ENCODE peak calls at places on chromosome 9, in seven cellular contexts. H, V, Q, Z, E, B and N are unnamed samples.

GRCh38 chr9:123772374-123772773 is 157.6 kb downstream of the DENND1A start:
- DNase-seq in H (no peak), V (no peak), Q (no peak), Z (no peak), E (no peak), B (no peak), N (no peak)

GRCh38 chr9:110880123-110880522 is 158.1 kb downstream of the LPAR1 start:
- DNase-seq in H (no peak), V (no peak), Q (no peak), Z (no peak), E (no peak), B (peak), N (no peak)

GRCh38 chr9:137372693-137373610 is 50.0 kb downstream of the EXD3 start:
- DNase-seq in H (no peak), V (no peak), Q (no peak), Z (no peak), E (no peak), B (no peak), N (no peak)

GRCh38 chr9:130770679-130771442 is 64.2 kb upstream of the ABL1 start:
- DNase-seq in H (no peak), V (no peak), Q (no peak), Z (no peak), E (no peak), B (peak), N (peak)

GRCh38 chr9:128098017-128098935 is 29.3 kb downstream of the PTGES2 start:
- DNase-seq in H (no peak), V (peak), Q (peak), Z (no peak), E (peak), B (peak), N (peak)

GRCh38 chr9:137632432-137633161 is 13.8 kb downstream of the EHMT1 start:
- DNase-seq in H (no peak), V (peak), Q (no peak), Z (no peak), E (no peak), B (peak), N (no peak)

GRCh38 chr9:84975926-84976325 is 306.4 kb downstream of the NTRK2 start:
- DNase-seq in H (no peak), V (no peak), Q (no peak), Z (no peak), E (no peak), B (no peak), N (no peak)

GRCh38 chr9:129781991-129782390 is 21.0 kb upstream of the TOR1B start:
- DNase-seq in H (no peak), V (no peak), Q (no peak), Z (no peak), E (no peak), B (peak), N (no peak)

GRCh38 chr9:129333613-129333960 is 155.5 kb upstream of the IER5L start:
- DNase-seq in H (no peak), V (no peak), Q (no peak), Z (no peak), E (no peak), B (peak), N (no peak)

GRCh38 chr9:106613250-106613737 is 249.7 kb upstream of the ZNF462 start:
- DNase-seq in H (no peak), V (no peak), Q (no peak), Z (no peak), E (no peak), B (no peak), N (no peak)

GRCh38 chr9:135992486-135993408 is 31.6 kb upstream of the UBAC1 start:
- DNase-seq in H (no peak), V (peak), Q (peak), Z (peak), E (peak), B (peak), N (peak)

GRCh38 chr9:91047529-91047928 is 245.9 kb downstream of the SYK start:
- DNase-seq in H (no peak), V (no peak), Q (no peak), Z (no peak), E (no peak), B (no peak), N (no peak)

GRCh38 chr9:93126825-93127368 is 7.2 kb downstream of the NINJ1 start:
- DNase-seq in H (no peak), V (peak), Q (no peak), Z (no peak), E (no peak), B (peak), N (no peak)

GRCh38 chr9:131942076-131942720 is 137.5 kb downstream of the MED27 start:
- DNase-seq in H (no peak), V (no peak), Q (no peak), Z (no peak), E (no peak), B (no peak), N (no peak)

GRCh38 chr9:116208417-116209232 is 55.0 kb downstream of the PAPPA start:
- DNase-seq in H (no peak), V (no peak), Q (no peak), Z (no peak), E (no peak), B (peak), N (no peak)

GRCh38 chr9:133427658-133428348 is 5.6 kb downstream of the ADAMTS13 start:
- DNase-seq in H (no peak), V (no peak), Q (no peak), Z (no peak), E (no peak), B (no peak), N (no peak)

GRCh38 chr9:135536166-135536565 is 9.8 kb upstream of the OBP2A start:
- DNase-seq in H (no peak), V (peak), Q (no peak), Z (no peak), E (peak), B (peak), N (no peak)

GRCh38 chr9:21576331-21577189 is 94.4 kb upstream of the IFNE start:
- DNase-seq in H (no peak), V (peak), Q (no peak), Z (no peak), E (no peak), B (peak), N (no peak)

GRCh38 chr9:136759436-136760325 is 1.6 kb upstream of the LCN8 start:
- DNase-seq in H (no peak), V (no peak), Q (no peak), Z (no peak), E (no peak), B (no peak), N (no peak)

GRCh38 chr9:127753148-127753547 is 18.1 kb upstream of the TOR2A start:
- DNase-seq in H (no peak), V (no peak), Q (no peak), Z (no peak), E (no peak), B (no peak), N (no peak)

GRCh38 chr9:95857122-95857521 is 18.4 kb upstream of the ERCC6L2 start:
- DNase-seq in H (no peak), V (no peak), Q (peak), Z (no peak), E (no peak), B (peak), N (no peak)

GRCh38 chr9:100099722-100100042 is 639 bp downstream of the INVS start:
- DNase-seq in H (no peak), V (peak), Q (peak), Z (no peak), E (no peak), B (no peak), N (peak)

GRCh38 chr9:131739192-131739961 is 499 bp downstream of the RAPGEF1 start:
- DNase-seq in H (no peak), V (peak), Q (peak), Z (peak), E (no peak), B (peak), N (peak)

GRCh38 chr9:97811534-97812246 is 41.3 kb upstream of the FOXE1 start:
- DNase-seq in H (no peak), V (no peak), Q (no peak), Z (no peak), E (no peak), B (no peak), N (no peak)

GRCh38 chr9:129834489-129835127 is 467 bp downstream of the C9orf78 start:
- DNase-seq in H (no peak), V (no peak), Q (no peak), Z (peak), E (peak), B (no peak), N (peak)

GRCh38 chr9:68738346-68738745 is 33.3 kb downstream of the PIP5K1B start:
- DNase-seq in H (no peak), V (no peak), Q (no peak), Z (no peak), E (no peak), B (no peak), N (no peak)

GRCh38 chr9:82882744-82883143 is 180.2 kb downstream of the RASEF start:
- DNase-seq in H (no peak), V (no peak), Q (no peak), Z (no peak), E (no peak), B (no peak), N (no peak)

GRCh38 chr9:14296462-14296861 is 17.5 kb downstream of the NFIB start:
- DNase-seq in H (no peak), V (no peak), Q (no peak), Z (no peak), E (no peak), B (no peak), N (no peak)

GRCh38 chr9:96006961-96007360 is 131.5 kb downstream of the ERCC6L2 start:
- DNase-seq in H (no peak), V (no peak), Q (no peak), Z (no peak), E (no peak), B (peak), N (no peak)

GRCh38 chr9:104856413-104856941 is 71.5 kb downstream of the ABCA1 start:
- DNase-seq in H (no peak), V (no peak), Q (no peak), Z (no peak), E (no peak), B (no peak), N (no peak)

GRCh38 chr9:137412431-137412830 is 10.5 kb downstream of the EXD3 start:
- DNase-seq in H (no peak), V (no peak), Q (no peak), Z (no peak), E (no peak), B (no peak), N (no peak)

GRCh38 chr9:78574354-78575036 is 277.6 kb downstream of the PSAT1 start:
- DNase-seq in H (no peak), V (no peak), Q (no peak), Z (no peak), E (no peak), B (no peak), N (no peak)

GRCh38 chr9:69946800-69947437 is 96.7 kb upstream of the MAMDC2 start:
- DNase-seq in H (no peak), V (no peak), Q (no peak), Z (no peak), E (no peak), B (peak), N (no peak)

GRCh38 chr9:21340735-21341134 is 5.5 kb upstream of the KLHL9 start:
- DNase-seq in H (no peak), V (no peak), Q (no peak), Z (no peak), E (no peak), B (no peak), N (no peak)

GRCh38 chr9:114080773-114081440 is 2.8 kb upstream of the AMBP start:
- DNase-seq in H (no peak), V (no peak), Q (no peak), Z (no peak), E (no peak), B (no peak), N (no peak)

GRCh38 chr9:136028760-136029470 is 66.2 kb downstream of the NACC2 start:
- DNase-seq in H (no peak), V (no peak), Q (no peak), Z (no peak), E (no peak), B (no peak), N (no peak)

GRCh38 chr9:99231708-99232107 is 9.6 kb downstream of the SEC61B start:
- DNase-seq in H (no peak), V (peak), Q (peak), Z (no peak), E (no peak), B (no peak), N (peak)

GRCh38 chr9:88387733-88388202 is 476 bp upstream of the SPIN1 start:
- DNase-seq in H (peak), V (peak), Q (peak), Z (peak), E (no peak), B (peak), N (peak)

GRCh38 chr9:696332-697090 is 145.0 kb upstream of the DMRT1 start:
- DNase-seq in H (no peak), V (peak), Q (no peak), Z (no peak), E (no peak), B (peak), N (no peak)